ENCODE peak calls at places on chromosome 13, in ten cellular contexts. One of them, this sample, is unnamed.
A peak's percentile ranks its signal among the peaks of the same experiment; 100 is the strongest.

GRCh38 chr13:62643007-62643483 is 1227.4 kb upstream of the PCDH20 start:
- DNase-seq in activated CD4-positive, alpha-beta T cell treated with anti-CD3 and anti-CD28 coated beads for 48 hours: peak; percentile 37
- DNase-seq in RWPE2: no peak
- DNase-seq in progenitor cell of endocrine pancreas: no peak
- DNase-seq in aorta: no peak
- DNase-seq in AG04450: no peak
- DNase-seq in G401: no peak
- DNase-seq in LoVo: peak; percentile 38
- DNase-seq in EH: no peak
- DNase-seq in lower leg skin: no peak
- DNase-seq in this sample: peak; percentile 18

GRCh38 chr13:104984296-104984818 is 1551.1 kb downstream of the EFNB2 start:
- DNase-seq in activated CD4-positive, alpha-beta T cell treated with anti-CD3 and anti-CD28 coated beads for 48 hours: peak; percentile 50
- DNase-seq in RWPE2: no peak
- DNase-seq in progenitor cell of endocrine pancreas: no peak
- DNase-seq in aorta: no peak
- DNase-seq in AG04450: no peak
- DNase-seq in G401: peak; percentile 92
- DNase-seq in LoVo: no peak
- DNase-seq in EH: no peak
- DNase-seq in lower leg skin: peak; percentile 84
- DNase-seq in this sample: peak; percentile 62

GRCh38 chr13:33180009-33180804 is 105.3 kb downstream of the STARD13 start:
- DNase-seq in activated CD4-positive, alpha-beta T cell treated with anti-CD3 and anti-CD28 coated beads for 48 hours: no peak
- DNase-seq in RWPE2: no peak
- DNase-seq in progenitor cell of endocrine pancreas: no peak
- DNase-seq in aorta: no peak
- DNase-seq in AG04450: no peak
- DNase-seq in G401: no peak
- DNase-seq in LoVo: no peak
- DNase-seq in EH: no peak
- DNase-seq in lower leg skin: no peak
- DNase-seq in this sample: no peak

GRCh38 chr13:112774448-112774792 is 84.6 kb downstream of the ATP11A start:
- DNase-seq in activated CD4-positive, alpha-beta T cell treated with anti-CD3 and anti-CD28 coated beads for 48 hours: no peak
- DNase-seq in RWPE2: no peak
- DNase-seq in progenitor cell of endocrine pancreas: no peak
- DNase-seq in aorta: peak; percentile 43
- DNase-seq in AG04450: no peak
- DNase-seq in G401: no peak
- DNase-seq in LoVo: no peak
- DNase-seq in EH: no peak
- DNase-seq in lower leg skin: no peak
- DNase-seq in this sample: no peak

GRCh38 chr13:83024226-83024625 is 858.0 kb downstream of the SLITRK1 start:
- DNase-seq in activated CD4-positive, alpha-beta T cell treated with anti-CD3 and anti-CD28 coated beads for 48 hours: no peak
- DNase-seq in RWPE2: no peak
- DNase-seq in progenitor cell of endocrine pancreas: no peak
- DNase-seq in aorta: no peak
- DNase-seq in AG04450: no peak
- DNase-seq in G401: no peak
- DNase-seq in LoVo: no peak
- DNase-seq in EH: no peak
- DNase-seq in lower leg skin: no peak
- DNase-seq in this sample: no peak

GRCh38 chr13:99374994-99375805 is 68.0 kb upstream of the GPR183 start:
- DNase-seq in activated CD4-positive, alpha-beta T cell treated with anti-CD3 and anti-CD28 coated beads for 48 hours: no peak
- DNase-seq in RWPE2: no peak
- DNase-seq in progenitor cell of endocrine pancreas: no peak
- DNase-seq in aorta: no peak
- DNase-seq in AG04450: no peak
- DNase-seq in G401: no peak
- DNase-seq in LoVo: no peak
- DNase-seq in EH: no peak
- DNase-seq in lower leg skin: peak; percentile 84
- DNase-seq in this sample: no peak

GRCh38 chr13:47397739-47398138 is 500.9 kb upstream of the HTR2A start:
- DNase-seq in activated CD4-positive, alpha-beta T cell treated with anti-CD3 and anti-CD28 coated beads for 48 hours: no peak
- DNase-seq in RWPE2: no peak
- DNase-seq in progenitor cell of endocrine pancreas: no peak
- DNase-seq in aorta: no peak
- DNase-seq in AG04450: peak; percentile 23
- DNase-seq in G401: no peak
- DNase-seq in LoVo: peak; percentile 2
- DNase-seq in EH: peak; percentile 61
- DNase-seq in lower leg skin: no peak
- DNase-seq in this sample: no peak

GRCh38 chr13:113906566-113906965 is 42.7 kb upstream of the GAS6 start:
- DNase-seq in activated CD4-positive, alpha-beta T cell treated with anti-CD3 and anti-CD28 coated beads for 48 hours: no peak
- DNase-seq in RWPE2: no peak
- DNase-seq in progenitor cell of endocrine pancreas: no peak
- DNase-seq in aorta: peak; percentile 76
- DNase-seq in AG04450: no peak
- DNase-seq in G401: peak; percentile 43
- DNase-seq in LoVo: no peak
- DNase-seq in EH: no peak
- DNase-seq in lower leg skin: peak; percentile 66
- DNase-seq in this sample: no peak

GRCh38 chr13:20064128-20064527 is 96.7 kb downstream of the GJA3 start:
- DNase-seq in activated CD4-positive, alpha-beta T cell treated with anti-CD3 and anti-CD28 coated beads for 48 hours: no peak
- DNase-seq in RWPE2: no peak
- DNase-seq in progenitor cell of endocrine pancreas: no peak
- DNase-seq in aorta: no peak
- DNase-seq in AG04450: peak; percentile 18
- DNase-seq in G401: no peak
- DNase-seq in LoVo: no peak
- DNase-seq in EH: peak; percentile 17
- DNase-seq in lower leg skin: no peak
- DNase-seq in this sample: peak; percentile 7

This sample was measured in skeletal muscle cell.